ENCODE peak calls at places on chromosome X, in nine cellular contexts. E, R, Q, G, M, P, L, W and K are unnamed samples. For H3K4me1, the result is how much of the 10 kb centered on the place peaks cover.

GRCh38 chrX:154727418-154728323 is 23.2 kb downstream of the GAB3 start:
- DNase-seq in E (no peak), R (peak), Q (peak), G (peak), M (no peak), P (no peak), L (peak), W (no peak), K (peak)

GRCh38 chrX:131801911-131802310 is 221.2 kb upstream of the STK26 start:
- DNase-seq in E (no peak), R (no peak), Q (no peak), G (no peak), M (no peak), P (no peak), L (peak), W (no peak), K (no peak)

GRCh38 chrX:56800801-56801200 is 71.8 kb downstream of the NBDY start:
- DNase-seq in E (no peak), R (no peak), Q (no peak), G (no peak), M (no peak), P (peak), L (no peak), W (peak), K (no peak)

GRCh38 chrX:144916785-144917184 is 330.5 kb upstream of the SPANXN1 start:
- DNase-seq in E (no peak), R (no peak), Q (no peak), G (no peak), M (no peak), P (no peak), L (no peak), W (no peak), K (no peak)

GRCh38 chrX:136750364-136750763 is 30.4 kb downstream of the ARHGEF6 start:
- DNase-seq in E (no peak), R (no peak), Q (no peak), G (peak), M (no peak), P (no peak), L (no peak), W (no peak), K (peak)

GRCh38 chrX:18891561-18891945 is 92.4 kb downstream of the PHKA2 start:
- DNase-seq in E (no peak), R (no peak), Q (no peak), G (no peak), M (no peak), P (no peak), L (no peak), W (no peak), K (no peak)

GRCh38 chrX:25968920-25969319 is 169.2 kb upstream of the MAGEB18 start:
- DNase-seq in E (peak), R (peak), Q (peak), G (no peak), M (no peak), P (peak), L (no peak), W (peak), K (no peak)

GRCh38 chrX:78029663-78030062 is 60.2 kb upstream of the PGAM4 start:
- DNase-seq in E (peak), R (peak), Q (peak), G (peak), M (no peak), P (peak), L (peak), W (no peak), K (peak)

GRCh38 chrX:130728208-130728607 is 174.8 kb downstream of the ENOX2 start:
- DNase-seq in E (no peak), R (peak), Q (peak), G (peak), M (no peak), P (no peak), L (peak), W (no peak), K (peak)

GRCh38 chrX:7068939-7069367 is 78.6 kb upstream of the STS start:
- DNase-seq in E (no peak), R (no peak), Q (no peak), G (peak), M (peak), P (no peak), L (peak), W (peak), K (no peak)

DNA sequence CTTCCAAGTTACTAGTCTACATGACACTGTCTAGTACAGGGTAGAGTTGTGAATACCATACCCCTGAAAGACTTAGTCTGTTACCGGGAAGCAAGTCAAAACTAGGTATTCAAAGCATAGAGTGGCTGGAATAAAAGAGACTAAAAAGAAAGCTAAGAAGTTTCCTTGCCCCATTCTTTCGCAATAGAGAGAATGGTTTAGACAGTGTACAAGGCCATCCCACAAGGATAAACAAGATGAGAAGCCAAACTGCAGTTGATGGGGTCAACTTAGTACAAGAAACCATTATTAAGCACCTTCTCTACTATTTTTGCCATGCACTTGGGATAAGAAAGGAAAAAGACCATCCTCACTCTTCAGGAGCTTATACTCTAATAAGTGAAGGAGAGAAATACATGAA is 30.3 kb downstream of the AMMECR1 start:
- DNase-seq in E (no peak), R (peak), Q (no peak), G (no peak), M (no peak), P (no peak), L (peak), W (no peak), K (no peak)
- H3K4me1 ChIP-seq in E (under half), R (under half), Q (under half), G (under half), M (under half), P (under half), L (half or more), W (under half), K (under half)

DNA sequence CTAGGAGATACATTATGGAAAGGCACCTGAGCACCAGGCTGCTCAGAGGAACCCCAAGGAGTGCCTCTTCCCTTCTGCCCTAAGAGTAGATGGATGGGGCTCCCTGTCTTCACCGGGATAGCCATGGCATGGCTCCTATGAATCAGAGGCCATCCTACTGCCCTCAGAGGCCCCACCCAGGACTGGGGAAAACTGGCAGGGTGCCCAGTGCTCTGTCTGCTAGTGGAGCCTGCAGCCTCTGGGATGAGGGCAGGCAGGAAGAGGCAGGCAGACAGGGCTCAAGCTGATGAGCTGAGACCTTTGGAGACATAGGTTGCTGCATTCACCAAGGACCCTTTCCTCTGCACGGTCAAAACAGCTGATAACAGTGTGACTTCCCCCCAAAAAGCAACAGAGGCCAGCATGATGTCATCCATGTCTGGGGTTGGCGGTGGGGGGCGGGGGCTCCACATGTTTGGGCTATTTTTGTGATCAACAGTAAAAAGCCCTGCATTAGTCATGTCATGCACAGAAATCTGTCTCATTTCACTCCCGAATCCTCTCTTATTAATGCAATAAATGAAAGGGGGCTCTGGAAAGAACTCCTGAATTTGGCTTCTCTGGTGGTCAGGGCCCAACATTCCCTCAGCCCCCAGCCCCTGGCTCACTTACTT is 207.6 kb upstream of the MAMLD1 start:
- DNase-seq in E (peak), R (peak), Q (peak), G (peak), M (no peak), P (no peak), L (peak), W (no peak), K (peak)
- H2AFZ ChIP-seq in E (no peak), R (no peak), Q (no peak), G (no peak), M (no peak), P (no peak), L (peak), W (no peak), K (peak)

GRCh38 chrX:1595711-1596060 is 4.3 kb downstream of the AKAP17A start:
- DNase-seq in E (no peak), R (no peak), Q (no peak), G (no peak), M (no peak), P (no peak), L (no peak), W (no peak), K (no peak)

GRCh38 chrX:1597345-1598020 is 6.1 kb downstream of the AKAP17A start:
- DNase-seq in E (no peak), R (no peak), Q (no peak), G (no peak), M (no peak), P (no peak), L (no peak), W (no peak), K (no peak)

GRCh38 chrX:1598021-1598875 is 6.8 kb downstream of the AKAP17A start:
- DNase-seq in E (no peak), R (no peak), Q (no peak), G (no peak), M (no peak), P (no peak), L (no peak), W (no peak), K (no peak)

GRCh38 chrX:1598876-1599790 is 7.7 kb downstream of the AKAP17A start:
- DNase-seq in E (no peak), R (no peak), Q (no peak), G (no peak), M (no peak), P (no peak), L (no peak), W (no peak), K (no peak)

GRCh38 chrX:1596676-1597344 is 5.4 kb downstream of the AKAP17A start:
- DNase-seq in E (no peak), R (no peak), Q (no peak), G (no peak), M (no peak), P (no peak), L (no peak), W (no peak), K (no peak)
- H3K4me1 ChIP-seq in E (under half), R (under half), Q (under half), G (under half), M (under half), P (under half), L (under half), W (under half), K (under half)

GRCh38 chrX:69424161-69424560 is 80.0 kb upstream of the NALF2 start:
- DNase-seq in E (peak), R (peak), Q (no peak), G (no peak), M (no peak), P (no peak), L (peak), W (no peak), K (no peak)
- H2AFZ ChIP-seq in E (no peak), R (no peak), Q (no peak), G (no peak), M (no peak), P (no peak), L (no peak), W (no peak), K (no peak)

GRCh38 chrX:112852850-112853249 is 12.2 kb upstream of the AMOT start:
- DNase-seq in E (no peak), R (no peak), Q (no peak), G (no peak), M (no peak), P (no peak), L (no peak), W (no peak), K (no peak)
- H3K4me1 ChIP-seq in E (under half), R (under half), Q (under half), G (under half), M (under half), P (under half), L (under half), W (under half), K (under half)

GRCh38 chrX:12981880-12982279 is 7.0 kb downstream of the TMSB4X start:
- DNase-seq in E (no peak), R (no peak), Q (no peak), G (no peak), M (no peak), P (no peak), L (no peak), W (no peak), K (no peak)
- H2AFZ ChIP-seq in E (no peak), R (no peak), Q (no peak), G (no peak), M (no peak), P (no peak), L (no peak), W (no peak), K (no peak)

GRCh38 chrX:2697741-2698294 is 6.7 kb downstream of the CD99 start:
- DNase-seq in E (no peak), R (peak), Q (no peak), G (no peak), M (peak), P (no peak), L (no peak), W (no peak), K (peak)
- H3K4me1 ChIP-seq in E (under half), R (under half), Q (half or more), G (under half), M (half or more), P (under half), L (half or more), W (under half), K (under half)

DNA sequence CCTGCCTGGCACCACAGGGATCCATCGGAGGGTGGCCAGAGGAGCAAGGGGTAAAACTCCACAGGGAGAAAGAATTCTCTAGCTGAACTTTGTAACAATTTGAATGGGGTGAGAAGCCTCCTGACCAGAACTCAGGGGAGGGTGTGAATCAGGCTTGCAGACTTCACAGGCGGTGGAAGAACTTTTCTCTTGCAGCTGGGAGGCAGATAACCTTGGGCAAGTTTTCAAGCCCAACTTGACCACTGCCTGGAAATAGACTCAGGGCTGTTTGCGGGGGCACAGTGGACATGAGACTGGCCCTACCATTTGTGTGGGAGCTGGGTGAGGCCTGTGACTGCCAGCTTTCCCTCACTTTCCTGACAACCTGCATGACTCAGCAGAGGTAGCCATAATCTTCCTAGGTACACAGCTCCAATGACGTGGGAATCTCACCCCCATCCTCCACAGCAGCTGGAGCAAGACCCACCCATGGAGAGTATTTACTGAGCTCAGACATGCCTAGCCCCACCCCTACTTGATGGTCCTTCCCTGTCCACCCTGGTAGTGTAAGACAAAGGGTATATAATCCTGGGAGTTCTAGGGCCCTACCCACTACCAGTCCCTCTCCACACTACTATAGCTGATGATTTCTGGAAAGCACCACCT is 210.0 kb upstream of the AGTR2 start:
- DNase-seq in E (peak), R (no peak), Q (peak), G (peak), M (no peak), P (no peak), L (no peak), W (no peak), K (no peak)
- H2AFZ ChIP-seq in E (no peak), R (no peak), Q (peak), G (no peak), M (no peak), P (no peak), L (no peak), W (no peak), K (no peak)